ENCODE peak calls at places on chromosomes 7 and 10, in six cellular contexts. T is naive thymus-derived CD4-positive, alpha-beta T cell; S is A549; N is NCI-H1105 treated with DMSO at 0.1 percent for 48 hours; J is HCT116; B is pons. O is an unnamed sample.
A peak's percentile ranks its signal among the peaks of the same experiment; 100 is the strongest.

GRCh38 chr7:27111753-27112277 is 9.3 kb upstream of the HOXA2 start:
- DNase-seq in J (no peak), T (no peak), S (no peak), N (no peak), B (no peak), O (no peak)

GRCh38 chr7:13742719-13743640 is 246.5 kb downstream of the ETV1 start:
- DNase-seq in S (peak; percentile 45), N (peak; percentile 67), J (peak; percentile 39), T (no peak), B (peak; percentile 82), O (peak; percentile 36)

GRCh38 chr10:9608592-9608991 is 1409.1 kb upstream of the CELF2 start:
- DNase-seq in S (no peak), J (no peak), B (peak; percentile 9), T (no peak), N (no peak), O (no peak)

GRCh38 chr10:92204238-92204637 is 86.6 kb downstream of the CPEB3 start:
- DNase-seq in S (no peak), T (no peak), J (no peak), N (no peak), B (no peak), O (no peak)

GRCh38 chr10:80163741-80164341 is 31.3 kb downstream of the PLAC9 start:
- DNase-seq in T (no peak), N (no peak), B (no peak), S (peak; percentile 30), J (no peak), O (no peak)

GRCh38 chr7:90574136-90574819 is 21.8 kb upstream of the CDK14 start:
- DNase-seq in J (no peak), N (no peak), S (no peak), B (no peak), T (no peak), O (no peak)

GRCh38 chr7:128202287-128202957 is 38.7 kb upstream of the LEP start:
- DNase-seq in B (no peak), T (no peak), S (no peak), N (no peak), J (no peak), O (no peak)

GRCh38 chr7:18396953-18397352 is 98.6 kb upstream of the HDAC9 start:
- DNase-seq in N (no peak), B (no peak), T (no peak), J (no peak), S (no peak), O (no peak)

GRCh38 chr7:151400626-151401315 is 9.1 kb downstream of the WDR86 start:
- DNase-seq in N (no peak), S (no peak), T (no peak), J (no peak), B (no peak), O (no peak)

GRCh38 chr10:21078410-21079329 is 181.6 kb upstream of the NEBL start:
- DNase-seq in S (peak; percentile 81), J (peak; percentile 58), T (no peak), N (peak; percentile 42), B (peak; percentile 80), O (peak; percentile 41)

GRCh38 chr10:106402455-106402854 is 762.1 kb downstream of the SORCS1 start:
- DNase-seq in J (no peak), T (no peak), B (peak; percentile 14), N (no peak), S (no peak), O (no peak)

GRCh38 chr7:70376561-70377031 is 755.3 kb upstream of the GALNT17 start:
- DNase-seq in S (no peak), T (no peak), J (no peak), N (peak; percentile 95), B (no peak), O (no peak)

GRCh38 chr7:7976677-7977076 is 8.1 kb downstream of the GLCCI1 start:
- DNase-seq in J (no peak), N (no peak), S (no peak), T (no peak), B (no peak), O (no peak)

GRCh38 chr10:31675726-31676125 is 252.9 kb downstream of the ARHGAP12 start:
- DNase-seq in B (no peak), T (no peak), S (no peak), N (no peak), J (no peak), O (no peak)

GRCh38 chr10:121244791-121245190 is 353.5 kb downstream of the FGFR2 start:
- DNase-seq in B (no peak), S (no peak), N (no peak), T (no peak), J (no peak), O (no peak)

GRCh38 chr10:62182595-62182994 is 86.0 kb downstream of the RTKN2 start:
- DNase-seq in T (no peak), B (no peak), N (no peak), J (no peak), S (no peak), O (no peak)

GRCh38 chr7:71636329-71636728 is 504.4 kb downstream of the GALNT17 start:
- DNase-seq in B (peak; percentile 51), N (no peak), J (no peak), T (no peak), S (no peak), O (no peak)

GRCh38 chr7:9328296-9328695 is 894.9 kb downstream of the NXPH1 start:
- DNase-seq in N (no peak), J (no peak), T (no peak), B (no peak), S (no peak), O (no peak)